ENCODE peak calls at places on chromosomes 3 and 15, in ten cellular contexts. V is PC-3, S is neural progenitor cell, F is astrocyte of the spinal cord, C is fibroblast of pulmonary artery, B is HL-60, Y is ovary, O is WERI-Rb-1, G is lower leg skin, L is bronchial epithelial cell. J is an unnamed sample.

GRCh38 chr3:42815826-42816225 is 6.6 kb downstream of the ACKR2 start:
- DNase-seq in B (no peak), V (peak), O (no peak), S (no peak), F (no peak), C (no peak), G (no peak), Y (no peak), L (peak), J (no peak)

GRCh38 chr3:41202834-41203345 is 3.6 kb downstream of the CTNNB1 start:
- DNase-seq in L (peak), Y (no peak), G (no peak), V (peak), C (peak), B (no peak), F (peak), O (peak), S (peak), J (no peak)

GRCh38 chr3:76731471-76731870 is 308.4 kb upstream of the ROBO2 start:
- DNase-seq in Y (no peak), S (no peak), L (no peak), G (no peak), B (no peak), F (no peak), V (no peak), C (no peak), O (no peak), J (no peak)

GRCh38 chr3:111636506-111636905 is 41.4 kb upstream of the ZBED2 start:
- DNase-seq in B (no peak), Y (no peak), V (no peak), O (no peak), L (no peak), G (no peak), F (no peak), C (peak), S (peak), J (no peak)

GRCh38 chr3:17290894-17291293 is 406.1 kb downstream of the PLCL2 start:
- DNase-seq in F (no peak), B (no peak), C (no peak), L (peak), S (no peak), Y (no peak), G (no peak), V (peak), O (no peak), J (no peak)

GRCh38 chr3:13069495-13069894 is 3.7 kb downstream of the IQSEC1 start:
- DNase-seq in S (no peak), F (no peak), L (no peak), V (no peak), B (peak), O (no peak), G (no peak), Y (no peak), C (no peak), J (peak)

GRCh38 chr15:78768531-78769408 is 42.5 kb downstream of the ADAMTS7 start:
- DNase-seq in Y (no peak), V (no peak), O (no peak), S (no peak), C (no peak), B (no peak), L (no peak), G (no peak), F (no peak), J (no peak)

GRCh38 chr15:93037341-93038063 is 51.5 kb downstream of the RGMA start:
- DNase-seq in O (peak), L (peak), S (peak), V (no peak), B (peak), F (peak), G (peak), Y (peak), C (peak), J (no peak)

GRCh38 chr3:57061556-57061955 is 1.1 kb downstream of the SPATA12 start:
- DNase-seq in L (peak), V (peak), G (no peak), O (no peak), Y (no peak), C (no peak), B (no peak), F (no peak), S (no peak), J (no peak)

GRCh38 chr3:195906865-195907729 is 1.3 kb downstream of the TNK2 start:
- DNase-seq in B (peak), G (peak), L (peak), V (peak), O (no peak), S (no peak), C (no peak), Y (no peak), F (no peak), J (no peak)

DNA sequence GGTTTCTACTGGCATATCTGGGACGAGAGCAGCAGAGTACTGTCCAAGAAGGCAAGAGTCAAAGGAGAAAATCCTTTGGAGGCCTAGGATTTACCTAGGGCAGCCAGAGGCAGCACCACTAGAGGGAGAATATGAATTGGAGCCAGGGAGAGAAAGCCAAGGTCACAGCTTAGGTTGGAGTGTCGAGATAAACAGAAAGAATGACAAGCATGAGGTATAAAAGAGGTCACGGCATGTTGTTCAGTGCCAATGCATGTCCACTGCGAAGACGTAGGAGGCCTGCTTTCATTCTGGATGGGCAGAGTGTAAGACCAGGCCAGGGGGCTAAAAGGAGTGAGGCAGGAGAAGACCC is 47.2 kb downstream of the THBS1 start:
- DNase-seq in B (no peak), G (no peak), Y (no peak), F (no peak), C (no peak), V (no peak), S (no peak), L (no peak), O (no peak), J (no peak)
- H3K4me3 ChIP-seq in B (no peak), G (no peak), Y (no peak), F (no peak), C (no peak), V (no peak), S (no peak), L (no peak), O (no peak), J (no peak)

GRCh38 chr3:19798324-19798723 is 135.7 kb downstream of the EFHB start:
- DNase-seq in G (no peak), S (no peak), L (no peak), F (no peak), C (no peak), O (no peak), V (no peak), B (no peak), Y (no peak), J (no peak)
- TF ChIP-seq CTCF in G (no peak), S (no peak), L (no peak), F (no peak), C (no peak), O (no peak), V (no peak), B (no peak), Y (no peak), J (no peak)

GRCh38 chr3:138468886-138469285 is 34.5 kb downstream of the ESYT3 start:
- DNase-seq in B (no peak), V (peak), C (no peak), F (no peak), O (no peak), Y (no peak), G (no peak), L (no peak), S (no peak), J (no peak)
- H3K4me3 ChIP-seq in B (no peak), V (no peak), C (no peak), F (no peak), O (no peak), Y (no peak), G (no peak), L (no peak), S (no peak), J (no peak)

GRCh38 chr15:58212909-58213526 is 74.8 kb downstream of the AQP9 start:
- DNase-seq in S (peak), V (peak), B (peak), F (peak), G (no peak), Y (peak), C (peak), L (peak), O (peak), J (no peak)
- TF ChIP-seq CTCF in S (peak), V (peak), B (peak), F (peak), G (no peak), Y (peak), C (peak), L (peak), O (peak), J (peak)

GRCh38 chr15:96327155-96327741 is 3.3 kb upstream of the NR2F2 start:
- DNase-seq in B (peak), L (peak), Y (peak), S (peak), C (peak), G (no peak), V (peak), O (no peak), F (peak), J (no peak)

GRCh38 chr15:96324900-96325299 is 5.6 kb upstream of the NR2F2 start:
- DNase-seq in L (no peak), F (no peak), V (no peak), S (no peak), Y (no peak), O (no peak), C (no peak), B (no peak), G (no peak), J (no peak)

GRCh38 chr15:96324192-96324895 is 6.2 kb upstream of the NR2F2 start:
- DNase-seq in L (no peak), S (peak), B (no peak), V (peak), G (peak), C (peak), Y (peak), O (no peak), F (peak), J (no peak)

GRCh38 chr15:96326551-96327154 is 3.8 kb upstream of the NR2F2 start:
- DNase-seq in Y (peak), F (peak), V (peak), O (no peak), B (peak), S (peak), G (peak), L (no peak), C (peak), J (no peak)

DNA sequence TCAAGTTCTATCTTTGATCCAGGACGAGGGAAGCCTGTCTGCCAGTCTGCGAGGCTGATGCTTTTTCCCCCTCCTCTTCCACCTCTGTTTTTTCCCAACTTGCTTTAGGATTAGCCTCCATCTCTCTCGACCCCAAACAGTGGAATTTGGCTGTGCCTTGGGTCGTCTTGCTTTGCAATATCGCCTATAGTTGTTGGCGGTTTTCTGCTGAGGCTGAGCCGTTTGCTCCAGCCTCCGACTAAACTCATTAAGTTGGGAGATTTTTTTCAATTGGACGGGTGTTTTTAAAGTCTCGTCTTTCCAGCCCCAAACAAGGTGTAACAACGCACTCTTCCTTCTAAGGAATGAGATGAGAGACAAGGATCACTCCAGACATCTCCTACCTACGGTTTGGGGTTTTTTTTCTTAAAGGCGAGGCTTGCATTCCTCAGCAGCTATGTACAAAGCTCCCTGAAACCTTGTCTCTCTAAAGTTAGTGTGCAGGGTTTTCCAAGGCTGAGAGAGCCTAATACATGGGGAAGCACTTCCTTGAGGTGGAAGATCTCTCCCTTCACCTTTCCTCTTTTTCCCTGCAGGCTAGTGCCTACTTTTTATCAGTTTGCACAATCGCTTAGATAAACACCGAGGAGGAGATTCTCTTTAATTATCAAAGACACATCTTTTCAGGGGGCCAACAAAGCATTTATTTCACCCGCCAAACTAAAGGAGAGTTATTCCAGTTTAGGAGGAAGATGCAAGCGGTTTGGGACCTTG is 4.7 kb upstream of the NR2F2 start:
- DNase-seq in B (no peak), O (no peak), G (no peak), V (peak), C (peak), Y (peak), S (peak), F (peak), L (peak), J (no peak)
- H3K4me3 ChIP-seq in B (peak), O (no peak), G (peak), V (peak), C (peak), Y (peak), S (peak), F (peak), L (peak), J (no peak)

GRCh38 chr3:103306081-103306480 is 871.3 kb downstream of the ZPLD1 start:
- DNase-seq in V (no peak), B (no peak), L (no peak), C (no peak), O (no peak), G (no peak), S (no peak), Y (no peak), F (no peak), J (no peak)

GRCh38 chr3:103308921-103309320 is 874.1 kb downstream of the ZPLD1 start:
- DNase-seq in O (peak), F (no peak), V (no peak), B (no peak), C (no peak), G (no peak), L (no peak), Y (no peak), S (peak), J (no peak)
- TF ChIP-seq CTCF in O (peak), F (peak), V (peak), B (no peak), C (no peak), G (no peak), L (no peak), Y (no peak), S (peak), J (peak)

GRCh38 chr3:183254816-183255730 is 2.0 kb downstream of the B3GNT5 start:
- DNase-seq in C (peak), O (peak), B (peak), Y (no peak), F (peak), V (peak), L (peak), G (no peak), S (peak), J (no peak)

GRCh38 chr3:183252973-183253363 is at the start of gene B3GNT5:
- DNase-seq in Y (peak), F (peak), O (peak), V (peak), L (peak), G (peak), B (peak), S (no peak), C (no peak), J (no peak)

GRCh38 chr3:183253961-183254815 is 1.1 kb downstream of the B3GNT5 start:
- DNase-seq in B (peak), F (peak), L (no peak), Y (peak), O (peak), V (peak), G (peak), S (peak), C (peak), J (no peak)

GRCh38 chr3:183253364-183253960 is 409 bp downstream of the B3GNT5 start:
- DNase-seq in V (peak), S (peak), O (peak), L (no peak), F (peak), G (peak), Y (peak), B (peak), C (peak), J (no peak)

DNA sequence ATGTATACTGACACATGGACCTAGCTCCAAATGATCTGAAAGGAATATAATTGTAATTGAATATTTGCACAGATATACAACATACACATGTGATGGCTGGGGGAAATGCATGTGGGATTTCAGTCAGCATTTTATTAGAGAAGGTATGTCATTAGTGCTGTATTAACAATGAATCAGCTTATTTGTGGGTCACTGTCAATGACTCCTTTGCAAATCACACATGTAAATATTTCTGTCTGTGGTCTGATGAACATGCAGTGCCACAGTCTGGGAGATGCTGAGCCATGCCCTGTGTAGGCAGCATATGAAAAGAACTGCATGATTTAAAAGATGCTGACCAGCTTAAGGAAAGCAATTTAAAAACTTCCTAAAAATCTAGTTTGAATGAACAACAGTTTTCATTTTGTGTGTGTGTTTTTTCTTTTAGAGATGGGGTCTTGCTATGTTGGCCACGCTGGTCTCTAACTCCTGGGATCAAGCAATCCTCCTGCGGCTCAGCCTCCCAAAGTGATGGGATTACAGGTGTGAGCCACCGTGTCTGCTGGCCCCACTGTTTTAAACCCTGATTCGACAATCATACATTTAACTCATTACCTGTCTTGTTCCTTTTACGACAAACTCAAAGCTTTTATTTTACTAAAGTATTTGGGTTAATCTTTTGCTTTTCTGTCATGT is 808 bp upstream of the B3GNT5 start:
- DNase-seq in S (no peak), B (no peak), L (peak), C (no peak), O (no peak), Y (no peak), F (no peak), G (no peak), V (peak), J (no peak)
- H3K4me3 ChIP-seq in S (no peak), B (no peak), L (peak), C (peak), O (peak), Y (no peak), F (peak), G (no peak), V (peak), J (no peak)

GRCh38 chr3:9831253-9831652 is 12.6 kb downstream of the RPUSD3 start:
- DNase-seq in B (no peak), Y (no peak), O (no peak), C (no peak), V (no peak), F (no peak), L (no peak), G (no peak), S (no peak), J (no peak)

GRCh38 chr3:9825461-9826040 is 15.5 kb downstream of the TTLL3 start:
- DNase-seq in B (no peak), C (no peak), S (no peak), G (no peak), O (no peak), F (no peak), Y (no peak), V (no peak), L (no peak), J (no peak)

GRCh38 chr3:9828801-9829755 is 14.7 kb downstream of the RPUSD3 start:
- DNase-seq in L (no peak), Y (no peak), O (no peak), V (no peak), F (no peak), B (no peak), G (no peak), S (no peak), C (no peak), J (no peak)

DNA sequence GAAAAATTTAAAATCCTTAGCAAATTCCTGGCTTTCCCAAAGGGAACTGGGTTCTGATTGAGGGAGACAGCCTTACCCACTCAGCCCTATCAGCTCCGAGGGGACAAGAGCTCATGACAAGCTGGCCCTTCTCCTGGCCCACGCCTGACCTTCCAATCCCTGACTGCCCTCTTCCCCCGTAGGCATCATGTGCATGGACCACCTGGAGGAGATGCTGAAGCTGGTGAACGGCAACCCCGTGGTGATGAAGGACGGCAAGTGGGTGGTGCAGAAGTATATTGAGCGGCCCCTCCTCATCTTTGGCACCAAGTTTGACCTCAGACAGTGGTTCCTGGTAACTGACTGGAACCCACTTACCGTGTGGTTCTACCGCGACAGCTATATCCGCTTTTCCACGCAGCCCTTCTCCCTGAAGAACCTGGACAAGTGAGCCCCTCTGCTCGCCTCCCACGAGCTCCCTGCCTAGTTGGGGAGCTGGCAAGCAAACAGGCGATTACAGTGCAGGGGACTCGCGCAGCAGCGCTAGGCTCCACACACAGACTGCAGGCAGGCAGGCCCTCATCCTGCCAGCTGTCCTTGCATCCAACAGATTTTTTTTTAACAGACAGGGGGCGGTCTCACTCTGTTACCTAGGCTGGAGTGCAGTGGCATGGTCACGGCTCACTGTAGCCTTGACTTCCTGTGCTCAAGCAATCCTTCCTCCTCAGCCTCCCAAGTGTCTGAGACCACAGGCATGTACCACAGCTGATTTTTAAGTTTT is 16.8 kb downstream of the RPUSD3 start:
- DNase-seq in B (peak), S (peak), F (no peak), Y (no peak), G (no peak), L (peak), O (peak), V (peak), C (peak), J (no peak)
- TF ChIP-seq CTCF in B (peak), S (peak), F (peak), Y (no peak), G (no peak), L (peak), O (peak), V (peak), C (no peak), J (peak)